ENCODE peak calls at places on chromosomes 6 and 20, in four cellular contexts. B is Calu3, I is dorsolateral prefrontal cortex, S is left cardiac atrium. F is an unnamed sample.

GRCh38 chr20:40991181-40991889 is 37.3 kb upstream of the TOP1 start:
- DNase-seq in B (no peak), I (no peak), S (no peak), F (no peak)

GRCh38 chr20:48875233-48875913 is 46.1 kb upstream of the ARFGEF2 start:
- DNase-seq in B (no peak), I (no peak), S (no peak), F (no peak)

GRCh38 chr6:146339716-146340115 is 203.9 kb upstream of the RAB32 start:
- DNase-seq in B (peak; percentile 4), I (no peak), S (no peak), F (no peak)

GRCh38 chr6:122788663-122789062 is 395 bp upstream of the SMPDL3A start:
- DNase-seq in B (no peak), I (no peak), S (no peak), F (peak; percentile 32)

GRCh38 chr6:52564856-52565255 is 12.0 kb downstream of the TRAM2 start:
- DNase-seq in B (no peak), I (no peak), S (no peak), F (no peak)

GRCh38 chr20:4507288-4507719 is 214.4 kb upstream of the PRND start:
- DNase-seq in B (peak; percentile 30), I (no peak), S (no peak), F (no peak)

GRCh38 chr20:46826343-46826984 is 68.2 kb upstream of the EYA2 start:
- DNase-seq in B (no peak), I (no peak), S (no peak), F (no peak)

GRCh38 chr6:42047790-42048405 is 2.4 kb upstream of the TAF8 start:
- DNase-seq in B (no peak), I (no peak), S (no peak), F (peak; percentile 23)

F was measured in neural progenitor cell.